ENCODE peak calls at places on chromosomes 6 and 20, in nine cellular contexts. M, P, Z, A, Q, J, F, Y and R are unnamed samples.

GRCh38 chr20:4119854-4120209 is 104.5 kb upstream of the RNF24 start:
- DNase-seq in Q (no peak), P (no peak), F (peak), A (peak), Z (no peak), Y (no peak), J (no peak), M (no peak), R (no peak)

GRCh38 chr6:161882196-161882595 is 608.3 kb upstream of the AGPAT4 start:
- DNase-seq in Z (no peak), A (no peak), Q (no peak), J (no peak), Y (no peak), M (no peak), P (no peak), F (no peak), R (peak)

GRCh38 chr20:40633123-40633850 is 55.7 kb downstream of the MAFB start:
- DNase-seq in Z (no peak), Y (no peak), M (no peak), P (no peak), F (no peak), J (no peak), A (no peak), Q (no peak), R (no peak)

GRCh38 chr6:24924956-24925355 is 10.8 kb downstream of the RIPOR2 start:
- DNase-seq in F (no peak), Y (no peak), M (no peak), A (no peak), Z (no peak), P (no peak), J (peak), Q (no peak), R (no peak)

GRCh38 chr6:99427988-99428387 is 2.9 kb upstream of the PNISR start:
- DNase-seq in P (no peak), A (no peak), F (no peak), Q (no peak), M (no peak), Z (no peak), Y (no peak), J (no peak), R (no peak)

GRCh38 chr20:49452011-49452482 is 30.4 kb downstream of the KCNB1 start:
- DNase-seq in P (no peak), J (no peak), M (no peak), Y (peak), Z (no peak), A (peak), F (peak), Q (peak), R (no peak)

GRCh38 chr6:116244284-116244683 is 9.6 kb downstream of the TSPYL4 start:
- DNase-seq in J (peak), Y (no peak), F (no peak), Z (no peak), Q (no peak), P (no peak), M (no peak), A (no peak), R (no peak)

GRCh38 chr6:78989191-78989590 is 88.9 kb downstream of the PHIP start:
- DNase-seq in M (no peak), F (no peak), J (no peak), Y (no peak), P (no peak), Q (no peak), Z (no peak), A (no peak), R (no peak)

GRCh38 chr20:64093013-64093503 is 8.9 kb upstream of the LKAAEAR1 start:
- DNase-seq in M (peak), J (no peak), P (peak), Y (no peak), F (no peak), Z (no peak), A (no peak), Q (no peak), R (no peak)

DNA sequence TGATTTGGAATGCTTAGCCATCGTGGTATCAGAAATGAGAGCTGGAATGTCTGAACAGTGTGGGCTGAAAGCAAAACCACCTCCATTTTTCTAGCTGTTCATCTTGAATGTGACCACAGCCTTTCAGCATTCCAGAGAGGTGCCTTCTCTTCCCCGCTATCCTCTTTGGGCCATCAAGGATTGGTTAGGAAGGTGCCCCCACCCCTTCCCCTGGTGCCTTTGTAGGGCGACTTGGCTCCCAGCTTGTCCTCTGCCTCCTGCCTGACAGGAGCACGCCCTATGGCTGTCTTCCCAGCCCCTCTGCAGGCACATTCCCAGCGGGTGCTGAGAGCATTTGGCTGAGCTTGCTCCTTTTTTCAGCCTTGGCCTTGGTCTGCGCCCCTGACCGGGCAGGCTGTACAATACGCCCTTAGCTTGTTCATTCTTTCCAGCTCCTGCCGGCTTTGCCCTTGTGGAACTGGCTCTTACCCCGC is 97.5 kb downstream of the ARMC2 start:
- DNase-seq in F (peak), A (peak), J (peak), Q (peak), M (peak), P (no peak), Y (peak), Z (peak), R (no peak)
- H3K4me3 ChIP-seq in F (no peak), A (no peak), J (peak), Q (no peak), M (no peak), P (no peak), Y (no peak), Z (peak), R (no peak)

GRCh38 chr6:27867941-27868705 is 44.1 kb downstream of the OR2B2 start:
- DNase-seq in M (peak), Z (no peak), Q (no peak), F (peak), A (no peak), Y (no peak), J (no peak), P (no peak), R (no peak)
- H3K4me3 ChIP-seq in M (peak), Z (no peak), Q (no peak), F (peak), A (no peak), Y (peak), J (no peak), P (peak), R (no peak)

DNA sequence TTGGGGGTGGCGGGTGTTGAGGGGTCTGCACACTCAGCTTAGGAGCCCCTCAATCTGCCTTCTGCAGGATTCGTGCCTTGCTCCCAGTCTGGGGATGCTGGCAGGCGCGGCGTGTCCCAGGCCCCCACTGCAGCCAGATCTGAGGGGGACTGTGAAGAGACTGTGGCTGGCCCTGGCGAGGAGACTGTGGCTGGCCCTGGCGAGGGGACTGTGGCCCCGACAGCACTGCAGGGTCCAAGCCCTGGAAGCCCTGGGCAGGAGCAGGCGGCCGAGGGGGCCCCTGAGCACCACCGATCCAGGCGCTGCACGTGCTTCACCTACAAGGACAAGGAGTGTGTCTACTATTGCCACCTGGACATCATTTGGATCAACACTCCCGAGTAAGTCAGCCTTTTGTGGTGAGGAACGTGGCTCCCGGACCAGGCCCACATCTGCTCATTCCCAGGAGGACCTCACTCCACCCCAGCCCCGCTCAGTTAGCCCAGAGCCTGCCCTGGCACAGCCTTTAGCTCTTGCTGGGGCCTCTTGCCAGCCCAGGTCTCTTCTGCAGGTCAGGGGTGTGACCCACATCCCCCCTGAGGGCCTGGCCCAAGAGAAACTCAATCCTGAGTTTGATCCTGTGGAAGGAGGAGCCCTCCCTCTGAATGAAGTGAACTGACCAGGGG is 1.1 kb downstream of the EDN3 start:
- DNase-seq in A (no peak), P (no peak), Q (no peak), Y (no peak), J (no peak), F (no peak), Z (no peak), M (no peak), R (no peak)
- H3K4me3 ChIP-seq in A (no peak), P (no peak), Q (no peak), Y (no peak), J (no peak), F (no peak), Z (no peak), M (no peak), R (peak)

GRCh38 chr6:7693827-7694226 is 32.1 kb upstream of the BMP6 start:
- DNase-seq in Y (no peak), J (no peak), Q (no peak), A (no peak), F (no peak), M (no peak), Z (no peak), P (no peak), R (no peak)

GRCh38 chr6:7696061-7696460 is 29.8 kb upstream of the BMP6 start:
- DNase-seq in F (no peak), Y (no peak), A (no peak), P (no peak), Q (no peak), Z (no peak), J (no peak), M (no peak), R (no peak)

GRCh38 chr6:7691021-7691420 is 34.9 kb upstream of the BMP6 start:
- DNase-seq in F (no peak), J (no peak), Z (no peak), Q (no peak), M (no peak), Y (no peak), P (no peak), A (no peak), R (no peak)

GRCh38 chr6:7691675-7692452 is 34.0 kb upstream of the BMP6 start:
- DNase-seq in M (peak), F (peak), J (no peak), P (no peak), Z (no peak), A (peak), Q (no peak), Y (no peak), R (peak)

DNA sequence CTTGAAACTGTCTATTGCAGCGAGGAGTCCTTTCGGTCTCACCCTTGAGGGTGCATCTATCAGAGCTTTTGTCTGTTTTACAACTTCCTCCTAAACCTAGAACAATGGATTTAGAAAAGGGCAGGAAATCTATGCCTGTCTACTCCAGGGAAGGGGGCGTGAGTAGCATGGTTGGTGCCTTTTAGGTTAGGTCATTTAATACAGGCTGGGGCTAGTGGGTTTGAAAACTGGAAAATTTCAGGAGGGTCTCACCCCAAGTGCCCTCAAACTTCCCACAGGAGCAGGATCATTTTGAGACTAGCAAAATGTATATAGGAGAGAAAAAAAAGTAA is 33.5 kb upstream of the BMP6 start:
- DNase-seq in Q (no peak), J (no peak), Y (no peak), Z (no peak), P (no peak), F (no peak), M (no peak), A (no peak), R (no peak)
- H3K4me3 ChIP-seq in Q (no peak), J (no peak), Y (no peak), Z (no peak), P (no peak), F (no peak), M (no peak), A (no peak), R (no peak)

GRCh38 chr6:13455604-13456003 is 31.8 kb downstream of the GFOD1 start:
- DNase-seq in M (peak), J (no peak), Y (no peak), Z (no peak), F (no peak), P (no peak), Q (no peak), A (no peak), R (no peak)
- H3K4me3 ChIP-seq in M (no peak), J (no peak), Y (no peak), Z (no peak), F (no peak), P (no peak), Q (no peak), A (no peak), R (no peak)

GRCh38 chr6:41697902-41698349 is 37.5 kb downstream of the TFEB start:
- DNase-seq in J (no peak), Y (no peak), Q (no peak), M (no peak), P (no peak), F (peak), Z (no peak), A (no peak), R (no peak)
- H3K4me3 ChIP-seq in J (no peak), Y (no peak), Q (no peak), M (no peak), P (no peak), F (no peak), Z (no peak), A (no peak), R (no peak)

GRCh38 chr6:129498556-129498940 is 211.4 kb downstream of the ARHGAP18 start:
- DNase-seq in Z (no peak), Q (no peak), Y (no peak), M (no peak), A (no peak), J (no peak), P (no peak), F (peak), R (no peak)

GRCh38 chr6:129499871-129500219 is 210.1 kb downstream of the ARHGAP18 start:
- DNase-seq in J (no peak), Z (no peak), A (no peak), F (no peak), Q (no peak), M (no peak), Y (no peak), P (no peak), R (no peak)

GRCh38 chr6:129500958-129501381 is 209.0 kb downstream of the ARHGAP18 start:
- DNase-seq in F (peak), J (no peak), P (peak), M (no peak), Y (no peak), Q (no peak), A (no peak), Z (no peak), R (no peak)

GRCh38 chr6:129498950-129499870 is 210.8 kb downstream of the ARHGAP18 start:
- DNase-seq in M (peak), Z (no peak), Y (no peak), J (no peak), Q (no peak), A (peak), F (peak), P (no peak), R (peak)

DNA sequence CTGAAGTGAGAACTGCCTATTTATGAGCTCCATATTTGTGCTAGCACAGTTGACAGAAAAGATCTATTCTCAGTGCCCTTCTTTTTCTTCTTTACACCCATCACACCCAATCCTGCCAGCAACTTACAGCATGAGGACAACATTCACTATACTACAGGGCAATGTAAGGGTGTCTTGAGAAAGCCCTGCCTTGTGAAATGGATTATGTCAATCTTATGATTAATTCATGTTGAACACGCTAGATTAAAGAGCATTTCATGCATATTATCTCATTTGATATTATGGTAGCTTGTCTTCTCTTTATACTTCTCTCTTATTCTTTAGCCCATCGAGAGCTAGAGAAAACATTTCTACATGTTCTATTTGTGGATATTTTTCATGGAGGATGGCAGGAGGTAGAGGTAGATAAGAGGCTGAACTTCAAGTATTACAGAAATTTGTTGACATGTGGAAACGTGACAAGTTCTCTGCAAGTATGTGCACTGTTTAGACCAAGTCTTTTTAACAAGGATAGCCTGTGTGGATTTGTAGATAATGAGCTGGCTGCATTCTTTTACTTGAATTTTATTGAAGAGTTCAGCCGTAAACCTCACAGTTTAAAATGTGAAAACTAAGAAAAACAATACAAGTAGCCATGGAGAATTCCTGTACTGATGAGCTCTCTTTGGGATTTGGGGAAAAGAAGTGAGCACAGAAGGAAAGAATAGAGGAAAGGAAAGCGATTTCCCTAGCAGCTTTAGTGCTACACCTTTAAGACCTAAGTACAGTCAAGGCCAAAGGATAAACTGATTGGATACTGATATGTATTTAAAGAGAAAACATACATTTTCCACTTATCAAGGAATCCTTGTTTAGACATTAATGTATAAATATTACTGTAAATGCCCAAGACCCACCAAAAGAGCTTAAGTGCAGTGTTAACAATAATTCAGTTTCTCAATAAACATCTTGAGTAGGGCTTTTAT is 212.1 kb downstream of the ARHGAP18 start:
- DNase-seq in J (no peak), A (no peak), Z (no peak), Q (no peak), F (no peak), P (no peak), M (no peak), Y (no peak), R (no peak)
- H3K4me3 ChIP-seq in J (no peak), A (no peak), Z (no peak), Q (no peak), F (no peak), P (no peak), M (no peak), Y (no peak), R (no peak)

DNA sequence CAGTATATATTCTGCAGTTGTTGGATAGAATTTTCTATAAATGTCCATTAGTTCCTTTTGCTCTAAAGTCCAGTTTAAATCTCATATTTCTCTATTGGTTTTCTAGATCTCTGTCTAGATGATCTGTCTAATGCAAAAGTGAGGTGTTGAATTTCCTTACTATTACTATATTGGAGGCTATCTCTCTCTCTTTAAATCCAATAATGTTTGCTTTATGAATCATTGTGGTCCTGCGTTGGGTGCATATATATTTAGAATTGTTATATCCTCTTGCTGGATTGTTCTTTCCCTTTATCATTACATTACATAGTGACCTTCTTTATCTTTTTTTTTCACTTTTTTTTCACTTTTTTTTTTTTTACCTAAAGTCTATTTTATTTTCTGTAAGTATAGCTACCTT is 208.5 kb upstream of the ASCC3 start:
- DNase-seq in Z (no peak), Q (no peak), F (no peak), A (no peak), J (no peak), P (no peak), Y (no peak), M (no peak), R (no peak)
- H3K4me3 ChIP-seq in Z (no peak), Q (no peak), F (no peak), A (no peak), J (no peak), P (no peak), Y (no peak), M (no peak), R (no peak)

DNA sequence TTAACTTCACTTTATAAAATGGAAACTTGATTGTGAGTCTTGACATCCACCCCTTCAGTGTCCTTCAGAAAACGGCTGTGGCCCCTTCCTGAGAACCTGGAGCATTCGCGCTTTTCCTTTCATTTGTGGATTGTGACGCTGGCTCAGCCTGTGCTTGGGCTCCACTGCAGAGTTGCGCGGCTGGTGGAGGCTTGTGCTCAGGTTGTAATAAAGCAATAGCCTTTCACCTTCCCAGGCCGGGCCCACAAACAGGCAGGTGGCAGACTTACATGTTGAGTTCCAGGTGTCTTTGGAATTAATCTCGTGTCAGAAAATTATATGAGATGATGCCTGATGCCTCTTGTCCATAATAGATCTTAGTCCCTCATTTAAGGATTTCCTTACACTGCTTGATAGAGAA is 199.9 kb downstream of the CDH4 start:
- DNase-seq in Z (no peak), J (no peak), Y (no peak), P (no peak), Q (no peak), A (no peak), M (no peak), F (no peak), R (no peak)
- H3K4me3 ChIP-seq in Z (no peak), J (no peak), Y (no peak), P (no peak), Q (no peak), A (no peak), M (no peak), F (no peak), R (no peak)

DNA sequence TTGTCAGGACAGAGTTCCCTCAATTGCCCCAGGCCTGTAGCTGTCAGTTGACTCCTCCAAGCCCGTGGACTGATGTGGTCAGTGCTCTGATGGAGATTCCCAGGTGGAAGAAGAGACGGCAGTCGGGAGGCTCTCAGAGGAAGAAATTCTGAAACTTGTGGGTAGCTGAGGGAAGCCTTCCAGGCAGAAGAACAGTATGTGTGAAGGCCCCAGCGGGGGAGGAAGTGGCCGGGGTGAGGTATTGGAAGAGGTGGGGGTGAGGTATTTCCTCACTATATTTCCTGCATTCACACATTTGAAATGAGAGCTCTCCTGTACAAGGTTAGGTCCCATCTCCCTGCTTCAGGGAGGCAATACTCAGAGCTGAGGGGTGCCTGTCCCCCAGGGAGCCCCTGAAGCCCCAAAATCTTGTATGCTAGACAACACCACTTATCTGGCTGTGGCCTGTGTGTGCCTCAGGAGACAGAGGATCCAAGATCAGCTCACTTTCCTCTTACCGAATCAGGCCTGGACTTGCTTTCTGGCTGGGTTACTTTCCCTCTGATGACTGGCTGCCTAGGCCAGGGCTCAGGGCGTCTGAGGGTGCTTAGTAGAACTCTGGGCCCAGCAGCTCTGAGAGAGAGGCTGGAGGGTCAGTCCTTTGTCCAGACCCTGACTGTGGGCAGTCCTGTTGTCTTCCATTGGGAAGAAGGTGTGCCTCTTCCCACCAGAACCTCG is 49.3 kb upstream of the MYL9 start:
- DNase-seq in P (no peak), Y (no peak), A (peak), J (no peak), M (peak), Q (no peak), Z (no peak), F (peak), R (no peak)
- H3K4me3 ChIP-seq in P (no peak), Y (no peak), A (no peak), J (no peak), M (no peak), Q (no peak), Z (no peak), F (no peak), R (no peak)